ENCODE peak calls at places on chromosomes 16 and 17, in four cellular contexts. B, O, J and R are unnamed samples.

GRCh38 chr17:50055055-50055425 is 870 bp upstream of the ITGA3 start:
- DNase-seq in B (no peak), O (no peak), J (no peak), R (no peak)

GRCh38 chr17:21400816-21401593 is 24.8 kb downstream of the KCNJ12 start:
- DNase-seq in B (no peak), O (no peak), J (no peak), R (no peak)

GRCh38 chr16:71834291-71834690 is 11.5 kb upstream of the ATXN1L start:
- DNase-seq in B (no peak), O (no peak), J (no peak), R (no peak)

GRCh38 chr17:50346313-50347086 is 574 bp downstream of the XYLT2 start:
- DNase-seq in B (no peak), O (peak), J (peak), R (no peak)

GRCh38 chr16:25176136-25176535 is 40.6 kb upstream of the AQP8 start:
- DNase-seq in B (no peak), O (no peak), J (no peak), R (no peak)

GRCh38 chr16:75546293-75546692 is 9.8 kb downstream of the TMEM231 start:
- DNase-seq in B (no peak), O (no peak), J (no peak), R (no peak)

GRCh38 chr17:75024686-75025397 is 12.4 kb downstream of the MRPL58 start:
- DNase-seq in B (no peak), O (no peak), J (no peak), R (no peak)

GRCh38 chr16:11142951-11143740 is 112.9 kb downstream of the SOCS1 start:
- DNase-seq in B (no peak), O (no peak), J (no peak), R (no peak)

GRCh38 chr16:85428899-85429775 is 184.0 kb upstream of the GSE1 start:
- DNase-seq in B (no peak), O (peak), J (peak), R (no peak)

GRCh38 chr17:16882243-16882925 is 89.5 kb downstream of the TNFRSF13B start:
- DNase-seq in B (no peak), O (no peak), J (no peak), R (no peak)

GRCh38 chr16:70349783-70350182 is 3.1 kb downstream of the DDX19A start:
- DNase-seq in B (no peak), O (no peak), J (no peak), R (no peak)

GRCh38 chr17:66304304-66305174 is 2.1 kb downstream of the PRKCA start:
- DNase-seq in B (no peak), O (no peak), J (no peak), R (no peak)

GRCh38 chr17:44324092-44324570 is 492 bp downstream of the SLC25A39 start:
- DNase-seq in B (no peak), O (no peak), J (peak), R (no peak)

GRCh38 chr16:11361751-11362742 is 16.8 kb downstream of the RMI2 start:
- DNase-seq in B (no peak), O (no peak), J (no peak), R (no peak)

GRCh38 chr16:86316967-86317616 is 193.2 kb upstream of the FOXF1 start:
- DNase-seq in B (no peak), O (no peak), J (no peak), R (no peak)

GRCh38 chr16:50156590-50156989 is 3.5 kb downstream of the TENT4B start:
- DNase-seq in B (no peak), O (no peak), J (no peak), R (no peak)

GRCh38 chr17:29165800-29166506 is 14.2 kb downstream of the MYO18A start:
- DNase-seq in B (no peak), O (no peak), J (no peak), R (no peak)

GRCh38 chr17:11296994-11297393 is 56.0 kb downstream of the SHISA6 start:
- DNase-seq in B (no peak), O (no peak), J (no peak), R (no peak)

GRCh38 chr17:10429416-10430045 is 7.8 kb upstream of the MYH8 start:
- DNase-seq in B (no peak), O (no peak), J (no peak), R (no peak)

GRCh38 chr16:67562526-67562917 is at the start of gene CTCF:
- DNase-seq in B (peak), O (peak), J (peak), R (no peak)

DNA sequence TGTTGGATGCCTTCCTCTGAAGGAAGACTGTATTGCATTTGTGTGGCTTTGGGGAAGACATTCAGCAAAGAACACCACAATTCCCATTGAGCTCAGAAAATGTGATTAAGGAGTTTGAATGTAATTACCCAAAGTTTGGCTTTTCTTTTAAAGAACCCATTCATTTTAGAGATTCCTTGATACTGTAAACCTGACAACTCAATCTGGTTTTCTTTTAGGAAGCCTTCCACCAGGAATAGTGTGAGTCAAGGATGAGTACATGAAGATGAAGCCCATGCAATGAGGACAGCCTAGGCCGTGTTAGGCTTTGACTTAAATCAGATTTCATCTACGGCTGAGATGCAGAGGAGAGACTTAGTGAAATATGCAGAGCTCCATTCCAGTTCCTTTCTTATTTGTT is 271.7 kb upstream of the TBX2 start:
- DNase-seq in B (no peak), O (no peak), J (no peak), R (no peak)
- TF ChIP-seq CTCF in B (no peak), O (no peak), J (no peak), R (no peak)

GRCh38 chr16:23796941-23797340 is 38.8 kb upstream of the PRKCB start:
- DNase-seq in B (no peak), O (no peak), J (no peak), R (no peak)
- TF ChIP-seq CTCF in B (no peak), O (no peak), J (no peak), R (no peak)

DNA sequence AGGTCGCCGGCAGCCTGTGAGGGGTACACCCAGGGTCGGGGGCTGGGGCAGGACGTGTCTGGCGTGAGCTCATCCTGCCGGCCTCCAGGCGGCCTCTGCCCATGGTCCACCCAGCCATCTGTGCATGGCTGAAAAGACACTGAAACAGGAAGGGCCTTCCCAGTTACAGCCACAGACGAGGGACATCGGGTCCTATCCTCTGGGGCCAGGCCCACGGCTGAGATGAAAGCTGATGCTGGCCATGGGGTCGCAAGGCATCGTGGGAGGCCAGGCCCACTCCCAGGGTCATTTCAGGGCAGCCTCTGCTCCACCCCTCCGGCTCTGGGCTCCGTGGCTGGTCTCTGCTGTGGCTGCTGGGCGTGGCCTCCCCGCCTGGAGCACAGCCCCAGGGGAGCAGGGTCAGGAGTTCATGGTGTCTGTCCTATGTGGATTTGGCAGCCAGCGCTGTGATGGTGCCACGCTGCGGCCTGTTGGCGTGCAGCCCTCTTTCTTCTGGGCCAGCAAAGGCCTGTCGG is 16.6 kb upstream of the ATP6V0C start:
- DNase-seq in B (no peak), O (peak), J (peak), R (no peak)
- TF ChIP-seq CTCF in B (no peak), O (no peak), J (no peak), R (no peak)

GRCh38 chr17:77644981-77645380 is 313.5 kb upstream of the TNRC6C start:
- DNase-seq in B (no peak), O (no peak), J (peak), R (no peak)
- TF ChIP-seq CTCF in B (no peak), O (no peak), J (peak), R (peak)

GRCh38 chr17:69059458-69060205 is 1.1 kb downstream of the ABCA9 start:
- DNase-seq in B (no peak), O (no peak), J (no peak), R (no peak)

GRCh38 chr17:69057280-69057679 is 3.4 kb downstream of the ABCA9 start:
- DNase-seq in B (no peak), O (no peak), J (no peak), R (no peak)

GRCh38 chr17:69056179-69056823 is 4.4 kb downstream of the ABCA9 start:
- DNase-seq in B (no peak), O (no peak), J (no peak), R (no peak)

GRCh38 chr17:69060835-69061234 is at the start of gene ABCA9:
- DNase-seq in B (peak), O (no peak), J (no peak), R (no peak)

GRCh38 chr17:69058165-69058564 is 2.6 kb downstream of the ABCA9 start:
- DNase-seq in B (no peak), O (no peak), J (no peak), R (no peak)
- TF ChIP-seq CTCF in B (no peak), O (no peak), J (no peak), R (no peak)

DNA sequence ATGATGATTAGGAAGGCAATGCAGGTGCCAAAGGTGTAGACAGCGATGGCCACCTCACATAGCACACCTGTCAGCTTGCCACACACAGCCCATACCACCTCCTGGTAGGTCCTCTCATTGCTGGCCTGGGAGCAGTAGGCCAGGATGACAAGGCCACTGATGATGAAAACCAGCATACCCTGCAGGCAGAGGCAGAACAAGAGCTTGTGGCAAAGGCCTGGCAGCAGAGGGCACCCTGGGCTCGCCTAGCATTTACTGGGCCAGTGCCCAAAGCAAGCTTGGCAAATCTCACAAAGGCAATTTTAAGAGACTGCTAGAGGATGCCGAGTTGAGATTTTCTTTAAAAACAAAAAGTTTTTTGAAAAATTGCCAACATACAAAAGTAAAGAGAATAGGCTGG is 5.9 kb downstream of the SLC38A7 start:
- DNase-seq in B (no peak), O (peak), J (peak), R (no peak)
- TF ChIP-seq CTCF in B (no peak), O (peak), J (peak), R (no peak)

DNA sequence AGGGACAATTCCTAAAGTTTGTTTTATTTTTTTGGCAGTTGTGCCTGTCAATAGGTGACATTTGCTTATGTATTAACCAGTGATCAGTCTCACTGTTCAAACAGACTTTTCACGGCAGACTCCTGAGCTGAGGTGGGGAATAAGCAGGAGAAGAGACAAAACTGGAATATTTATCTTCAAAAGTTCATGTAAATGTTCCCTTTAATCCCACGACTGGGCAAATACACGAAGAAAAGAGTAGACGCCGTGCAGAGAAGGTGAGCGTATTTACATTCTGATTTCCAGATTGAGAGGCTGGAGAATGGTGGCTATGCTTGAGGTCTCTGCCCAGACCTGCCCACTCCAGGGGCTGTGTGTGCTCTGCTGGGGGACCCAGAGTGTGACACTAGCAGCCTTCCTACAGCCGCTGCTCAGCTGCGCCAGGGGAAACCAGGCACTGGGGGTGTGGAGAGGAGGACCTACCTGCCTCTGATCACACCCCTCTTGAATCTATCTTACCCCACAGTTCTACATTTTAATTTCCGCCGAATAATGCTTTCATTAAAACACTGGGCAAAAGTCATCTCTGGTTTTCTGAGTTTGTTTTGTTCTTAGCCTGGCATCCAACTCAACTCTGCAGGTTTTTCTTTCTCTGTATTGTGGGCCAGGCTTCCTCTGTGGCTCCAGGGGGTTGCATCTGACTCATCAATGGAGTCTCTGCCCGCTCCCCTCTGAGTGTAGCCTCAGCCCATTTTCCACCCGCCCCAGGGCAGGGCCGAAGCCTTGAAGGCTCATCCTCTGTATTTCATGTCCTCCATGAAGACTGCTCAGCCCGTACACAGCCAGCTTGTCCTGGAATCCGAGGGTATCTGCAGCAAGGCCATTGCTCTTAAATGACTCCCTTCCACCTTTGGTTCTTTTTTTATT is 237.1 kb downstream of the NTN1 start:
- DNase-seq in B (no peak), O (no peak), J (no peak), R (no peak)
- TF ChIP-seq CTCF in B (no peak), O (no peak), J (no peak), R (no peak)

DNA sequence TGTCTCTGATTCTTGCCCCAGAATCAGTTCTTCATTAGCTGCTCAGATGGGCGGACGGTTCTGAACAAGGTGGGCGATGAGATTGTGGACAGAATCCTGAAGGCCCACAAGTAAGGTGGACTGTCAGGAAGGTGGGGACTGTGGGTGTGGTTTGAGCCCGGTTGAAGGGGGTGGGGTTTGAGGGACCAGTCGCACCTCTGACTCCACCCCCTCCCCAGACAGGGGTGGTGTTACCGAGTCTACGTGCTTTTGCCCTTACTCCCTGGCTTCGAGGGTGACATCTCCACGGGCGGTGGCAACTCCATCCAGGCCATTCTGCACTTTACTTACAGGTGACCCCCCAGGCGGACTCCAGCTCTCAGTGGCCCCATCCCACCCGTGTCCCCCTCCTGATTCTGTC is 11.3 kb downstream of the PLD2 start:
- DNase-seq in B (no peak), O (no peak), J (no peak), R (no peak)
- TF ChIP-seq CTCF in B (no peak), O (no peak), J (no peak), R (no peak)